ENCODE peak calls at places on chromosomes 2 and 18, in nine cellular contexts. One of them, this sample, is unnamed.

GRCh38 chr2:15271941-15272340 is 289.2 kb downstream of the NBAS start:
- DNase-seq in Right ventricle myocardium inferior: no peak
- DNase-seq in naive thymus-derived CD4-positive, alpha-beta T cell: no peak
- DNase-seq in stimulated activated CD8-positive, alpha-beta memory T cell treated with anti-CD3 and anti-CD28 coated beads, Interleukin-15, amount 100 ng/mL, for 24 hours: no peak
- DNase-seq in endothelial cell: no peak
- DNase-seq in fibroblast of lung: peak; percentile 10
- DNase-seq in RCC 7860: no peak
- DNase-seq in EH: peak; percentile 38
- DNase-seq in GM12865: no peak
- DNase-seq in this sample: no peak

GRCh38 chr2:230925443-230925878 is 419 bp upstream of the GPR55 start:
- DNase-seq in Right ventricle myocardium inferior: no peak
- DNase-seq in naive thymus-derived CD4-positive, alpha-beta T cell: peak; percentile 7
- DNase-seq in stimulated activated CD8-positive, alpha-beta memory T cell treated with anti-CD3 and anti-CD28 coated beads, Interleukin-15, amount 100 ng/mL, for 24 hours: no peak
- DNase-seq in endothelial cell: no peak
- DNase-seq in fibroblast of lung: no peak
- DNase-seq in RCC 7860: no peak
- DNase-seq in EH: no peak
- DNase-seq in GM12865: peak; percentile 81
- DNase-seq in this sample: no peak

GRCh38 chr2:174004900-174005605 is 39.9 kb upstream of the SP3 start:
- DNase-seq in Right ventricle myocardium inferior: no peak
- DNase-seq in naive thymus-derived CD4-positive, alpha-beta T cell: no peak
- DNase-seq in stimulated activated CD8-positive, alpha-beta memory T cell treated with anti-CD3 and anti-CD28 coated beads, Interleukin-15, amount 100 ng/mL, for 24 hours: no peak
- DNase-seq in endothelial cell: no peak
- DNase-seq in fibroblast of lung: peak; percentile 91
- DNase-seq in RCC 7860: peak; percentile 66
- DNase-seq in EH: peak; percentile 87
- DNase-seq in GM12865: peak; percentile 58
- DNase-seq in this sample: no peak

GRCh38 chr2:28319118-28320008 is 73.3 kb upstream of the FOSL2 start:
- DNase-seq in Right ventricle myocardium inferior: no peak
- DNase-seq in naive thymus-derived CD4-positive, alpha-beta T cell: no peak
- DNase-seq in stimulated activated CD8-positive, alpha-beta memory T cell treated with anti-CD3 and anti-CD28 coated beads, Interleukin-15, amount 100 ng/mL, for 24 hours: no peak
- DNase-seq in endothelial cell: no peak
- DNase-seq in fibroblast of lung: peak; percentile 88
- DNase-seq in RCC 7860: no peak
- DNase-seq in EH: peak; percentile 27
- DNase-seq in GM12865: no peak
- DNase-seq in this sample: no peak

GRCh38 chr2:50346586-50347351 is 685.2 kb downstream of the NRXN1 start:
- DNase-seq in Right ventricle myocardium inferior: no peak
- DNase-seq in naive thymus-derived CD4-positive, alpha-beta T cell: no peak
- DNase-seq in stimulated activated CD8-positive, alpha-beta memory T cell treated with anti-CD3 and anti-CD28 coated beads, Interleukin-15, amount 100 ng/mL, for 24 hours: no peak
- DNase-seq in endothelial cell: peak; percentile 14
- DNase-seq in fibroblast of lung: no peak
- DNase-seq in RCC 7860: no peak
- DNase-seq in EH: no peak
- DNase-seq in GM12865: no peak
- DNase-seq in this sample: no peak

GRCh38 chr2:120587326-120587996 is 148.2 kb upstream of the GLI2 start:
- DNase-seq in Right ventricle myocardium inferior: peak; percentile 63
- DNase-seq in naive thymus-derived CD4-positive, alpha-beta T cell: no peak
- DNase-seq in stimulated activated CD8-positive, alpha-beta memory T cell treated with anti-CD3 and anti-CD28 coated beads, Interleukin-15, amount 100 ng/mL, for 24 hours: no peak
- DNase-seq in endothelial cell: no peak
- DNase-seq in fibroblast of lung: no peak
- DNase-seq in RCC 7860: no peak
- DNase-seq in EH: no peak
- DNase-seq in GM12865: no peak
- DNase-seq in this sample: no peak

GRCh38 chr2:2664989-2665833 is 334.1 kb upstream of the MYT1L start:
- DNase-seq in Right ventricle myocardium inferior: no peak
- DNase-seq in naive thymus-derived CD4-positive, alpha-beta T cell: no peak
- DNase-seq in stimulated activated CD8-positive, alpha-beta memory T cell treated with anti-CD3 and anti-CD28 coated beads, Interleukin-15, amount 100 ng/mL, for 24 hours: no peak
- DNase-seq in endothelial cell: no peak
- DNase-seq in fibroblast of lung: peak; percentile 92
- DNase-seq in RCC 7860: peak; percentile 96
- DNase-seq in EH: no peak
- DNase-seq in GM12865: no peak
- DNase-seq in this sample: no peak

GRCh38 chr18:9918016-9918680 is 4.3 kb downstream of the VAPA start:
- DNase-seq in Right ventricle myocardium inferior: no peak
- DNase-seq in naive thymus-derived CD4-positive, alpha-beta T cell: no peak
- DNase-seq in stimulated activated CD8-positive, alpha-beta memory T cell treated with anti-CD3 and anti-CD28 coated beads, Interleukin-15, amount 100 ng/mL, for 24 hours: no peak
- DNase-seq in endothelial cell: no peak
- DNase-seq in fibroblast of lung: peak; percentile 59
- DNase-seq in RCC 7860: peak; percentile 22
- DNase-seq in EH: peak; percentile 41
- DNase-seq in GM12865: no peak
- DNase-seq in this sample: no peak

GRCh38 chr2:38702413-38702812 is 36.5 kb downstream of the GALM start:
- DNase-seq in Right ventricle myocardium inferior: no peak
- DNase-seq in naive thymus-derived CD4-positive, alpha-beta T cell: no peak
- DNase-seq in stimulated activated CD8-positive, alpha-beta memory T cell treated with anti-CD3 and anti-CD28 coated beads, Interleukin-15, amount 100 ng/mL, for 24 hours: no peak
- DNase-seq in endothelial cell: no peak
- DNase-seq in fibroblast of lung: peak; percentile 97
- DNase-seq in RCC 7860: peak; percentile 60
- DNase-seq in EH: peak; percentile 94
- DNase-seq in GM12865: no peak
- DNase-seq in this sample: peak; percentile 72

GRCh38 chr2:60104514-60105501 is 448.6 kb downstream of the BCL11A start:
- DNase-seq in Right ventricle myocardium inferior: no peak
- DNase-seq in naive thymus-derived CD4-positive, alpha-beta T cell: no peak
- DNase-seq in stimulated activated CD8-positive, alpha-beta memory T cell treated with anti-CD3 and anti-CD28 coated beads, Interleukin-15, amount 100 ng/mL, for 24 hours: no peak
- DNase-seq in endothelial cell: no peak
- DNase-seq in fibroblast of lung: peak; percentile 0
- DNase-seq in RCC 7860: peak; percentile 9
- DNase-seq in EH: peak; percentile 47
- DNase-seq in GM12865: peak; percentile 2
- DNase-seq in this sample: no peak

GRCh38 chr2:8490166-8490565 is 191.7 kb upstream of the ID2 start:
- DNase-seq in Right ventricle myocardium inferior: no peak
- DNase-seq in naive thymus-derived CD4-positive, alpha-beta T cell: no peak
- DNase-seq in stimulated activated CD8-positive, alpha-beta memory T cell treated with anti-CD3 and anti-CD28 coated beads, Interleukin-15, amount 100 ng/mL, for 24 hours: no peak
- DNase-seq in endothelial cell: no peak
- DNase-seq in fibroblast of lung: no peak
- DNase-seq in RCC 7860: no peak
- DNase-seq in EH: peak; percentile 17
- DNase-seq in GM12865: no peak
- DNase-seq in this sample: no peak

GRCh38 chr2:69798466-69798908 is 31.0 kb upstream of the GMCL1 start:
- DNase-seq in Right ventricle myocardium inferior: no peak
- DNase-seq in naive thymus-derived CD4-positive, alpha-beta T cell: no peak
- DNase-seq in stimulated activated CD8-positive, alpha-beta memory T cell treated with anti-CD3 and anti-CD28 coated beads, Interleukin-15, amount 100 ng/mL, for 24 hours: no peak
- DNase-seq in endothelial cell: no peak
- DNase-seq in fibroblast of lung: peak; percentile 73
- DNase-seq in RCC 7860: no peak
- DNase-seq in EH: peak; percentile 63
- DNase-seq in GM12865: no peak
- DNase-seq in this sample: no peak

GRCh38 chr18:46423226-46423805 is 233.7 kb downstream of the LOXHD1 start:
- DNase-seq in Right ventricle myocardium inferior: no peak
- DNase-seq in naive thymus-derived CD4-positive, alpha-beta T cell: no peak
- DNase-seq in stimulated activated CD8-positive, alpha-beta memory T cell treated with anti-CD3 and anti-CD28 coated beads, Interleukin-15, amount 100 ng/mL, for 24 hours: no peak
- DNase-seq in endothelial cell: no peak
- DNase-seq in fibroblast of lung: no peak
- DNase-seq in RCC 7860: no peak
- DNase-seq in EH: no peak
- DNase-seq in GM12865: no peak
- DNase-seq in this sample: no peak

GRCh38 chr18:9157806-9158205 is 21.2 kb downstream of the ANKRD12 start:
- DNase-seq in Right ventricle myocardium inferior: no peak
- DNase-seq in naive thymus-derived CD4-positive, alpha-beta T cell: no peak
- DNase-seq in stimulated activated CD8-positive, alpha-beta memory T cell treated with anti-CD3 and anti-CD28 coated beads, Interleukin-15, amount 100 ng/mL, for 24 hours: no peak
- DNase-seq in endothelial cell: no peak
- DNase-seq in fibroblast of lung: no peak
- DNase-seq in RCC 7860: no peak
- DNase-seq in EH: no peak
- DNase-seq in GM12865: no peak
- DNase-seq in this sample: no peak

GRCh38 chr2:82027901-82028570 is 1723.5 kb upstream of the LRRTM1 start:
- DNase-seq in Right ventricle myocardium inferior: no peak
- DNase-seq in naive thymus-derived CD4-positive, alpha-beta T cell: no peak
- DNase-seq in stimulated activated CD8-positive, alpha-beta memory T cell treated with anti-CD3 and anti-CD28 coated beads, Interleukin-15, amount 100 ng/mL, for 24 hours: no peak
- DNase-seq in endothelial cell: no peak
- DNase-seq in fibroblast of lung: no peak
- DNase-seq in RCC 7860: no peak
- DNase-seq in EH: no peak
- DNase-seq in GM12865: no peak
- DNase-seq in this sample: no peak

GRCh38 chr2:198157314-198157713 is 352.9 kb downstream of the PLCL1 start:
- DNase-seq in Right ventricle myocardium inferior: no peak
- DNase-seq in naive thymus-derived CD4-positive, alpha-beta T cell: no peak
- DNase-seq in stimulated activated CD8-positive, alpha-beta memory T cell treated with anti-CD3 and anti-CD28 coated beads, Interleukin-15, amount 100 ng/mL, for 24 hours: no peak
- DNase-seq in endothelial cell: no peak
- DNase-seq in fibroblast of lung: no peak
- DNase-seq in RCC 7860: no peak
- DNase-seq in EH: no peak
- DNase-seq in GM12865: no peak
- DNase-seq in this sample: no peak

GRCh38 chr2:169664600-169664977 is 29.6 kb downstream of the CFAP210 start:
- DNase-seq in Right ventricle myocardium inferior: no peak
- DNase-seq in naive thymus-derived CD4-positive, alpha-beta T cell: no peak
- DNase-seq in stimulated activated CD8-positive, alpha-beta memory T cell treated with anti-CD3 and anti-CD28 coated beads, Interleukin-15, amount 100 ng/mL, for 24 hours: no peak
- DNase-seq in endothelial cell: no peak
- DNase-seq in fibroblast of lung: peak; percentile 22
- DNase-seq in RCC 7860: no peak
- DNase-seq in EH: peak; percentile 73
- DNase-seq in GM12865: no peak
- DNase-seq in this sample: no peak

GRCh38 chr18:13288509-13289138 is 70.1 kb downstream of the LDLRAD4 start:
- DNase-seq in Right ventricle myocardium inferior: no peak
- DNase-seq in naive thymus-derived CD4-positive, alpha-beta T cell: no peak
- DNase-seq in stimulated activated CD8-positive, alpha-beta memory T cell treated with anti-CD3 and anti-CD28 coated beads, Interleukin-15, amount 100 ng/mL, for 24 hours: no peak
- DNase-seq in endothelial cell: no peak
- DNase-seq in fibroblast of lung: no peak
- DNase-seq in RCC 7860: no peak
- DNase-seq in EH: no peak
- DNase-seq in GM12865: peak; percentile 44
- DNase-seq in this sample: no peak

GRCh38 chr2:206611736-206612135 is 30.6 kb upstream of the FAM237A start:
- DNase-seq in Right ventricle myocardium inferior: no peak
- DNase-seq in naive thymus-derived CD4-positive, alpha-beta T cell: no peak
- DNase-seq in stimulated activated CD8-positive, alpha-beta memory T cell treated with anti-CD3 and anti-CD28 coated beads, Interleukin-15, amount 100 ng/mL, for 24 hours: no peak
- DNase-seq in endothelial cell: no peak
- DNase-seq in fibroblast of lung: no peak
- DNase-seq in RCC 7860: no peak
- DNase-seq in EH: no peak
- DNase-seq in GM12865: no peak
- DNase-seq in this sample: no peak

GRCh38 chr2:18119883-18120282 is 241.4 kb downstream of the KCNS3 start:
- DNase-seq in Right ventricle myocardium inferior: no peak
- DNase-seq in naive thymus-derived CD4-positive, alpha-beta T cell: no peak
- DNase-seq in stimulated activated CD8-positive, alpha-beta memory T cell treated with anti-CD3 and anti-CD28 coated beads, Interleukin-15, amount 100 ng/mL, for 24 hours: no peak
- DNase-seq in endothelial cell: no peak
- DNase-seq in fibroblast of lung: peak; percentile 87
- DNase-seq in RCC 7860: no peak
- DNase-seq in EH: peak; percentile 68
- DNase-seq in GM12865: no peak
- DNase-seq in this sample: no peak

GRCh38 chr18:54261894-54262293 is 7.4 kb upstream of the POLI start:
- DNase-seq in Right ventricle myocardium inferior: no peak
- DNase-seq in naive thymus-derived CD4-positive, alpha-beta T cell: no peak
- DNase-seq in stimulated activated CD8-positive, alpha-beta memory T cell treated with anti-CD3 and anti-CD28 coated beads, Interleukin-15, amount 100 ng/mL, for 24 hours: no peak
- DNase-seq in endothelial cell: no peak
- DNase-seq in fibroblast of lung: no peak
- DNase-seq in RCC 7860: no peak
- DNase-seq in EH: no peak
- DNase-seq in GM12865: peak; percentile 93
- DNase-seq in this sample: no peak

GRCh38 chr2:73301636-73302035 is 8.3 kb upstream of the EGR4 start:
- DNase-seq in Right ventricle myocardium inferior: no peak
- DNase-seq in naive thymus-derived CD4-positive, alpha-beta T cell: no peak
- DNase-seq in stimulated activated CD8-positive, alpha-beta memory T cell treated with anti-CD3 and anti-CD28 coated beads, Interleukin-15, amount 100 ng/mL, for 24 hours: no peak
- DNase-seq in endothelial cell: no peak
- DNase-seq in fibroblast of lung: no peak
- DNase-seq in RCC 7860: no peak
- DNase-seq in EH: no peak
- DNase-seq in GM12865: no peak
- DNase-seq in this sample: no peak

GRCh38 chr2:231411871-231412615 is 16.5 kb downstream of the B3GNT7 start:
- DNase-seq in Right ventricle myocardium inferior: peak; percentile 85
- DNase-seq in naive thymus-derived CD4-positive, alpha-beta T cell: peak; percentile 37
- DNase-seq in stimulated activated CD8-positive, alpha-beta memory T cell treated with anti-CD3 and anti-CD28 coated beads, Interleukin-15, amount 100 ng/mL, for 24 hours: peak; percentile 49
- DNase-seq in endothelial cell: peak; percentile 96
- DNase-seq in fibroblast of lung: peak; percentile 75
- DNase-seq in RCC 7860: peak; percentile 94
- DNase-seq in EH: peak; percentile 87
- DNase-seq in GM12865: peak; percentile 85
- DNase-seq in this sample: peak; percentile 36

GRCh38 chr2:4221434-4221833 is 518.1 kb downstream of the DCDC2C start:
- DNase-seq in Right ventricle myocardium inferior: no peak
- DNase-seq in naive thymus-derived CD4-positive, alpha-beta T cell: no peak
- DNase-seq in stimulated activated CD8-positive, alpha-beta memory T cell treated with anti-CD3 and anti-CD28 coated beads, Interleukin-15, amount 100 ng/mL, for 24 hours: no peak
- DNase-seq in endothelial cell: no peak
- DNase-seq in fibroblast of lung: no peak
- DNase-seq in RCC 7860: no peak
- DNase-seq in EH: no peak
- DNase-seq in GM12865: no peak
- DNase-seq in this sample: no peak

GRCh38 chr2:227826019-227826521 is 12.4 kb downstream of the CCL20 start:
- DNase-seq in Right ventricle myocardium inferior: no peak
- DNase-seq in naive thymus-derived CD4-positive, alpha-beta T cell: no peak
- DNase-seq in stimulated activated CD8-positive, alpha-beta memory T cell treated with anti-CD3 and anti-CD28 coated beads, Interleukin-15, amount 100 ng/mL, for 24 hours: no peak
- DNase-seq in endothelial cell: no peak
- DNase-seq in fibroblast of lung: no peak
- DNase-seq in RCC 7860: no peak
- DNase-seq in EH: no peak
- DNase-seq in GM12865: no peak
- DNase-seq in this sample: no peak

GRCh38 chr2:223477318-223477717 is 124.8 kb downstream of the SCG2 start:
- DNase-seq in Right ventricle myocardium inferior: no peak
- DNase-seq in naive thymus-derived CD4-positive, alpha-beta T cell: no peak
- DNase-seq in stimulated activated CD8-positive, alpha-beta memory T cell treated with anti-CD3 and anti-CD28 coated beads, Interleukin-15, amount 100 ng/mL, for 24 hours: no peak
- DNase-seq in endothelial cell: no peak
- DNase-seq in fibroblast of lung: peak; percentile 8
- DNase-seq in RCC 7860: peak; percentile 33
- DNase-seq in EH: peak; percentile 39
- DNase-seq in GM12865: no peak
- DNase-seq in this sample: no peak

GRCh38 chr2:143128681-143129580 is at the start of gene ARHGAP15:
- DNase-seq in Right ventricle myocardium inferior: peak; percentile 68
- DNase-seq in naive thymus-derived CD4-positive, alpha-beta T cell: peak; percentile 83
- DNase-seq in stimulated activated CD8-positive, alpha-beta memory T cell treated with anti-CD3 and anti-CD28 coated beads, Interleukin-15, amount 100 ng/mL, for 24 hours: peak; percentile 21
- DNase-seq in endothelial cell: no peak
- DNase-seq in fibroblast of lung: no peak
- DNase-seq in RCC 7860: no peak
- DNase-seq in EH: no peak
- DNase-seq in GM12865: peak; percentile 93
- DNase-seq in this sample: no peak

GRCh38 chr18:23136326-23137092 is 1.2 kb downstream of the CABLES1 start:
- DNase-seq in Right ventricle myocardium inferior: peak; percentile 85
- DNase-seq in naive thymus-derived CD4-positive, alpha-beta T cell: no peak
- DNase-seq in stimulated activated CD8-positive, alpha-beta memory T cell treated with anti-CD3 and anti-CD28 coated beads, Interleukin-15, amount 100 ng/mL, for 24 hours: no peak
- DNase-seq in endothelial cell: peak; percentile 43
- DNase-seq in fibroblast of lung: peak; percentile 49
- DNase-seq in RCC 7860: no peak
- DNase-seq in EH: peak; percentile 57
- DNase-seq in GM12865: peak; percentile 45
- DNase-seq in this sample: no peak

GRCh38 chr2:65103013-65103720 is 26.7 kb downstream of the RAB1A start:
- DNase-seq in Right ventricle myocardium inferior: no peak
- DNase-seq in naive thymus-derived CD4-positive, alpha-beta T cell: no peak
- DNase-seq in stimulated activated CD8-positive, alpha-beta memory T cell treated with anti-CD3 and anti-CD28 coated beads, Interleukin-15, amount 100 ng/mL, for 24 hours: no peak
- DNase-seq in endothelial cell: no peak
- DNase-seq in fibroblast of lung: no peak
- DNase-seq in RCC 7860: no peak
- DNase-seq in EH: peak; percentile 40
- DNase-seq in GM12865: no peak
- DNase-seq in this sample: peak; percentile 42

GRCh38 chr18:79540914-79541301 is 138.7 kb upstream of the CTDP1 start:
- DNase-seq in Right ventricle myocardium inferior: no peak
- DNase-seq in naive thymus-derived CD4-positive, alpha-beta T cell: no peak
- DNase-seq in stimulated activated CD8-positive, alpha-beta memory T cell treated with anti-CD3 and anti-CD28 coated beads, Interleukin-15, amount 100 ng/mL, for 24 hours: no peak
- DNase-seq in endothelial cell: no peak
- DNase-seq in fibroblast of lung: no peak
- DNase-seq in RCC 7860: no peak
- DNase-seq in EH: no peak
- DNase-seq in GM12865: no peak
- DNase-seq in this sample: no peak